ENCODE peak calls at places on chromosome 2, in nine cellular contexts. I is K562; L is activated naive CD4-positive, alpha-beta T cell treated with Interleukin-2 at 50 U/mL for 16 hours; G is left cardiac atrium; J is cardiac fibroblast; K is foreskin melanocyte; C is cardiac muscle cell; H is stimulated activated CD4-positive, alpha-beta T cell treated with anti-CD3 and anti-CD28 coated beads, Interleukin-1b, Interleukin-23, amount 100 ng/mL, for 24 hours; W is GDM1. O is an unnamed sample.
A peak's percentile ranks its signal among the peaks of the same experiment; 100 is the strongest.

GRCh38 chr2:121253021-121253673 is 31.9 kb downstream of the TFCP2L1 start:
- DNase-seq in I (no peak), L (no peak), G (no peak), J (no peak), K (no peak), C (no peak), H (no peak), W (no peak), O (no peak)

GRCh38 chr2:30267161-30267568 is 35.8 kb downstream of the LBH start:
- DNase-seq in I (peak; percentile 24), L (peak; percentile 73), G (no peak), J (no peak), K (no peak), C (no peak), H (no peak), W (no peak), O (no peak)

GRCh38 chr2:170812716-170813585 is 3.7 kb upstream of the GAD1 start:
- DNase-seq in I (peak; percentile 64), L (no peak), G (no peak), J (peak; percentile 98), K (peak; percentile 62), C (peak; percentile 95), H (no peak), W (no peak), O (peak; percentile 77)

GRCh38 chr2:223722226-223722625 is 115.2 kb downstream of the AP1S3 start:
- DNase-seq in I (no peak), L (no peak), G (no peak), J (no peak), K (no peak), C (no peak), H (no peak), W (no peak), O (no peak)

GRCh38 chr2:138071720-138072719 is 107.7 kb downstream of the HNMT start:
- DNase-seq in I (no peak), L (no peak), G (no peak), J (peak; percentile 72), K (no peak), C (peak; percentile 16), H (no peak), W (no peak), O (peak; percentile 48)

GRCh38 chr2:191252699-191253098 is 7.5 kb downstream of the MYO1B start:
- DNase-seq in I (no peak), L (no peak), G (no peak), J (no peak), K (no peak), C (no peak), H (no peak), W (no peak), O (no peak)

GRCh38 chr2:216551234-216551633 is 52.6 kb downstream of the RPL37A start:
- DNase-seq in I (no peak), L (no peak), G (no peak), J (peak; percentile 51), K (no peak), C (peak; percentile 74), H (no peak), W (no peak), O (no peak)

GRCh38 chr2:56287508-56287907 is 103.7 kb downstream of the CCDC85A start:
- DNase-seq in I (no peak), L (no peak), G (no peak), J (peak; percentile 27), K (no peak), C (no peak), H (no peak), W (no peak), O (no peak)

GRCh38 chr2:68435605-68436004 is 31.5 kb downstream of the FBXO48 start:
- DNase-seq in I (no peak), L (no peak), G (no peak), J (peak; percentile 56), K (no peak), C (peak; percentile 59), H (no peak), W (no peak), O (no peak)

GRCh38 chr2:100196786-100197494 is 54.5 kb upstream of the AFF3 start:
- DNase-seq in I (no peak), L (no peak), G (no peak), J (peak; percentile 33), K (no peak), C (no peak), H (no peak), W (no peak), O (no peak)

GRCh38 chr2:172704072-172704936 is 31.3 kb upstream of the RAPGEF4 start:
- DNase-seq in I (peak; percentile 29), L (no peak), G (no peak), J (peak; percentile 61), K (no peak), C (peak; percentile 48), H (no peak), W (no peak), O (peak; percentile 29)

GRCh38 chr2:9222246-9222898 is 15.8 kb downstream of the ASAP2 start:
- DNase-seq in I (no peak), L (no peak), G (no peak), J (no peak), K (no peak), C (peak; percentile 60), H (no peak), W (no peak), O (no peak)

O was measured in NCI-H1930.